ENCODE peak calls at places on chromosomes 7 and 10, in five cellular contexts. One of them, this sample, is unnamed.

GRCh38 chr7:132191418-132191817 is 384.9 kb downstream of the PLXNA4 start:
- DNase-seq in EL: no peak
- DNase-seq in activated CD4-positive, alpha-beta T cell treated with anti-CD3 and anti-CD28 coated beads, Interleukin-2, amount 50 U/mL, for 1 hour: no peak
- DNase-seq in stimulated activated CD4-positive, alpha-beta T cell treated with anti-CD3 and anti-CD28 coated beads, Interleukin-15, amount 100 ng/mL, for 24 hours: no peak
- DNase-seq in lower lobe of right lung: no peak
- DNase-seq in this sample: no peak

GRCh38 chr7:104054362-104054761 is 64.9 kb upstream of the RELN start:
- DNase-seq in EL: no peak
- DNase-seq in activated CD4-positive, alpha-beta T cell treated with anti-CD3 and anti-CD28 coated beads, Interleukin-2, amount 50 U/mL, for 1 hour: no peak
- DNase-seq in stimulated activated CD4-positive, alpha-beta T cell treated with anti-CD3 and anti-CD28 coated beads, Interleukin-15, amount 100 ng/mL, for 24 hours: no peak
- DNase-seq in lower lobe of right lung: no peak
- DNase-seq in this sample: no peak

GRCh38 chr10:51667992-51668689 is 31.3 kb downstream of the CSTF2T start:
- DNase-seq in EL: peak
- DNase-seq in activated CD4-positive, alpha-beta T cell treated with anti-CD3 and anti-CD28 coated beads, Interleukin-2, amount 50 U/mL, for 1 hour: no peak
- DNase-seq in stimulated activated CD4-positive, alpha-beta T cell treated with anti-CD3 and anti-CD28 coated beads, Interleukin-15, amount 100 ng/mL, for 24 hours: no peak
- DNase-seq in lower lobe of right lung: no peak
- DNase-seq in this sample: no peak

GRCh38 chr7:29538322-29538874 is 25.2 kb upstream of the PRR15 start:
- DNase-seq in EL: no peak
- DNase-seq in activated CD4-positive, alpha-beta T cell treated with anti-CD3 and anti-CD28 coated beads, Interleukin-2, amount 50 U/mL, for 1 hour: no peak
- DNase-seq in stimulated activated CD4-positive, alpha-beta T cell treated with anti-CD3 and anti-CD28 coated beads, Interleukin-15, amount 100 ng/mL, for 24 hours: no peak
- DNase-seq in lower lobe of right lung: no peak
- DNase-seq in this sample: no peak

GRCh38 chr10:26436848-26437247 is 1.3 kb upstream of the APBB1IP start:
- DNase-seq in EL: no peak
- DNase-seq in activated CD4-positive, alpha-beta T cell treated with anti-CD3 and anti-CD28 coated beads, Interleukin-2, amount 50 U/mL, for 1 hour: no peak
- DNase-seq in stimulated activated CD4-positive, alpha-beta T cell treated with anti-CD3 and anti-CD28 coated beads, Interleukin-15, amount 100 ng/mL, for 24 hours: peak
- DNase-seq in lower lobe of right lung: no peak
- DNase-seq in this sample: no peak

GRCh38 chr10:63765126-63765525 is 243.9 kb downstream of the REEP3 start:
- DNase-seq in EL: peak
- DNase-seq in activated CD4-positive, alpha-beta T cell treated with anti-CD3 and anti-CD28 coated beads, Interleukin-2, amount 50 U/mL, for 1 hour: no peak
- DNase-seq in stimulated activated CD4-positive, alpha-beta T cell treated with anti-CD3 and anti-CD28 coated beads, Interleukin-15, amount 100 ng/mL, for 24 hours: no peak
- DNase-seq in lower lobe of right lung: no peak
- DNase-seq in this sample: no peak

GRCh38 chr10:4639960-4640359 is 186.0 kb upstream of the AKR1E2 start:
- DNase-seq in EL: no peak
- DNase-seq in activated CD4-positive, alpha-beta T cell treated with anti-CD3 and anti-CD28 coated beads, Interleukin-2, amount 50 U/mL, for 1 hour: no peak
- DNase-seq in stimulated activated CD4-positive, alpha-beta T cell treated with anti-CD3 and anti-CD28 coated beads, Interleukin-15, amount 100 ng/mL, for 24 hours: no peak
- DNase-seq in lower lobe of right lung: no peak
- DNase-seq in this sample: no peak

GRCh38 chr10:47403401-47404318 is 19.6 kb upstream of the ZNF488 start:
- DNase-seq in EL: peak
- DNase-seq in activated CD4-positive, alpha-beta T cell treated with anti-CD3 and anti-CD28 coated beads, Interleukin-2, amount 50 U/mL, for 1 hour: no peak
- DNase-seq in stimulated activated CD4-positive, alpha-beta T cell treated with anti-CD3 and anti-CD28 coated beads, Interleukin-15, amount 100 ng/mL, for 24 hours: no peak
- DNase-seq in lower lobe of right lung: no peak
- DNase-seq in this sample: no peak

GRCh38 chr10:5291501-5292195 is 73.1 kb upstream of the UCN3 start:
- DNase-seq in EL: peak
- DNase-seq in activated CD4-positive, alpha-beta T cell treated with anti-CD3 and anti-CD28 coated beads, Interleukin-2, amount 50 U/mL, for 1 hour: peak
- DNase-seq in stimulated activated CD4-positive, alpha-beta T cell treated with anti-CD3 and anti-CD28 coated beads, Interleukin-15, amount 100 ng/mL, for 24 hours: peak
- DNase-seq in lower lobe of right lung: peak
- DNase-seq in this sample: peak

GRCh38 chr7:27616914-27617548 is 45.7 kb downstream of the HIBADH start:
- DNase-seq in EL: no peak
- DNase-seq in activated CD4-positive, alpha-beta T cell treated with anti-CD3 and anti-CD28 coated beads, Interleukin-2, amount 50 U/mL, for 1 hour: no peak
- DNase-seq in stimulated activated CD4-positive, alpha-beta T cell treated with anti-CD3 and anti-CD28 coated beads, Interleukin-15, amount 100 ng/mL, for 24 hours: no peak
- DNase-seq in lower lobe of right lung: no peak
- DNase-seq in this sample: no peak

This sample was measured in activated T-cell treated with anti-CD3 and anti-CD28 coated beads, Interleukin-2, amount 50 U/mL, for 72 hours.